ENCODE peak calls at places on chromosomes 3 and 15, in five cellular contexts. J is stimulated activated naive CD8-positive, alpha-beta T cell treated with anti-CD3 and anti-CD28 coated beads, Interleukin-15, amount 100 ng/mL, for 72 hours; X is ELF-1; U is HTR-8/SVneo; F is psoas muscle. K is an unnamed sample.
A peak's percentile ranks its signal among the peaks of the same experiment; 100 is the strongest.

GRCh38 chr15:59298255-59298856 is 74.3 kb downstream of the MYO1E start:
- DNase-seq in U (no peak), X (no peak), F (no peak), J (peak; percentile 58), K (peak; percentile 77)

GRCh38 chr3:162390891-162391290 is 894.3 kb downstream of the OTOL1 start:
- DNase-seq in J (no peak), U (peak; percentile 42), X (no peak), F (no peak), K (no peak)

GRCh38 chr3:127137113-127137512 is 55.8 kb upstream of the PRR23E start:
- DNase-seq in U (no peak), X (no peak), J (no peak), F (no peak), K (no peak)

GRCh38 chr3:62332771-62333381 is 40.5 kb downstream of the FEZF2 start:
- DNase-seq in F (no peak), U (no peak), J (no peak), X (no peak), K (no peak)

GRCh38 chr15:77181305-77182074 is 110.6 kb upstream of the TSPAN3 start:
- DNase-seq in J (peak; percentile 48), U (no peak), X (no peak), F (no peak), K (no peak)

GRCh38 chr3:192751148-192751547 is 23.8 kb upstream of the FGF12 start:
- DNase-seq in X (no peak), F (no peak), U (no peak), J (no peak), K (no peak)

GRCh38 chr3:53597136-53597915 is 102.9 kb downstream of the CACNA1D start:
- DNase-seq in F (no peak), J (no peak), U (no peak), X (no peak), K (no peak)

GRCh38 chr3:50674349-50675178 is at the start of gene DOCK3:
- DNase-seq in X (peak; percentile 41), U (peak; percentile 60), J (peak; percentile 56), F (peak; percentile 80), K (peak; percentile 26)

GRCh38 chr15:67146875-67147381 is 81.5 kb downstream of the SMAD3 start:
- DNase-seq in F (peak; percentile 56), J (peak; percentile 23), U (peak; percentile 62), X (peak; percentile 78), K (no peak)

GRCh38 chr3:87796137-87796899 is 262.5 kb downstream of the CGGBP1 start:
- DNase-seq in U (no peak), J (no peak), X (no peak), F (no peak), K (no peak)

GRCh38 chr3:123283074-123283473 is 81.3 kb downstream of the SEC22A start:
- DNase-seq in F (peak; percentile 32), U (no peak), J (no peak), X (no peak), K (no peak)

GRCh38 chr3:123448503-123449091 is at the start of gene ADCY5:
- DNase-seq in U (peak; percentile 23), J (peak; percentile 23), F (peak; percentile 56), X (peak; percentile 41), K (no peak)

GRCh38 chr3:126135398-126136076 is 44.8 kb downstream of the ALDH1L1 start:
- DNase-seq in F (peak; percentile 19), X (no peak), J (no peak), U (no peak), K (no peak)

GRCh38 chr3:69116162-69116561 is 6.2 kb downstream of the LMOD3 start:
- DNase-seq in J (no peak), U (no peak), F (no peak), X (no peak), K (no peak)

GRCh38 chr3:37262816-37263393 is 88.5 kb upstream of the LRRFIP2 start:
- DNase-seq in J (no peak), X (no peak), U (no peak), F (no peak), K (no peak)

GRCh38 chr3:48125026-48125704 is 63.1 kb downstream of the CDC25A start:
- DNase-seq in F (no peak), J (no peak), U (no peak), X (peak; percentile 62), K (no peak)

GRCh38 chr3:57120040-57120802 is 44.9 kb downstream of the IL17RD start:
- DNase-seq in F (no peak), X (no peak), J (no peak), U (no peak), K (no peak)

GRCh38 chr3:77513541-77513940 is 473.6 kb downstream of the ROBO2 start:
- DNase-seq in F (no peak), J (no peak), U (no peak), X (no peak), K (no peak)

GRCh38 chr3:67601919-67602608 is 52.3 kb downstream of the SUCLG2 start:
- DNase-seq in X (no peak), F (no peak), J (no peak), U (no peak), K (no peak)

GRCh38 chr3:23655749-23656148 is 150.0 kb upstream of the UBE2E1 start:
- DNase-seq in U (no peak), J (no peak), X (no peak), F (no peak), K (no peak)

GRCh38 chr3:196111939-196112386 is 30.1 kb upstream of the TFRC start:
- DNase-seq in J (peak; percentile 47), X (no peak), F (no peak), U (no peak), K (peak; percentile 58)

GRCh38 chr3:60742606-60743145 is 508.6 kb downstream of the FHIT start:
- DNase-seq in U (no peak), X (peak; percentile 88), F (peak; percentile 60), J (no peak), K (no peak)

K was measured in stimulated activated naive B cell treated with anti-CD40 and anti-IgM and Interleukin-4, amounts not matched to agents 10 μg/mL and 1 μg/mL and 100 μg/mL, for 72 hours.